ENCODE peak calls at places on chromosome 16, in ten cellular contexts. One of them, this sample, is unnamed.

GRCh38 chr16:83205896-83206295 is 579.1 kb downstream of the CDH13 start:
- DNase-seq in activated T-cell treated with anti-CD3 and anti-CD28 coated beads for 24 hours: no peak
- DNase-seq in stimulated activated CD8-positive, alpha-beta memory T cell treated with anti-CD3 and anti-CD28 coated beads, Interleukin-7, amount 100 ng/mL, for 1 hour: no peak
- DNase-seq in T-helper 2 cell: no peak
- DNase-seq in H9: no peak
- DNase-seq in SW480: no peak
- DNase-seq in upper lobe of right lung: no peak
- DNase-seq in nephron progenitor cell: no peak
- DNase-seq in psoas muscle: no peak
- DNase-seq in A549: no peak
- DNase-seq in this sample: no peak

GRCh38 chr16:23330583-23331249 is 28.6 kb downstream of the SCNN1B start:
- DNase-seq in upper lobe of right lung: no peak
- DNase-seq in T-helper 2 cell: no peak
- DNase-seq in activated T-cell treated with anti-CD3 and anti-CD28 coated beads for 24 hours: no peak
- DNase-seq in A549: peak; percentile 48
- DNase-seq in nephron progenitor cell: no peak
- DNase-seq in psoas muscle: no peak
- DNase-seq in H9: no peak
- DNase-seq in stimulated activated CD8-positive, alpha-beta memory T cell treated with anti-CD3 and anti-CD28 coated beads, Interleukin-7, amount 100 ng/mL, for 1 hour: no peak
- DNase-seq in SW480: no peak
- DNase-seq in this sample: no peak

GRCh38 chr16:87017388-87018012 is 299.7 kb downstream of the C16orf95 start:
- DNase-seq in stimulated activated CD8-positive, alpha-beta memory T cell treated with anti-CD3 and anti-CD28 coated beads, Interleukin-7, amount 100 ng/mL, for 1 hour: no peak
- DNase-seq in SW480: peak; percentile 95
- DNase-seq in nephron progenitor cell: no peak
- DNase-seq in psoas muscle: no peak
- DNase-seq in T-helper 2 cell: no peak
- DNase-seq in A549: peak; percentile 84
- DNase-seq in H9: peak; percentile 39
- DNase-seq in activated T-cell treated with anti-CD3 and anti-CD28 coated beads for 24 hours: no peak
- DNase-seq in upper lobe of right lung: no peak
- DNase-seq in this sample: peak; percentile 30

GRCh38 chr16:86243571-86244154 is 266.7 kb upstream of the FOXF1 start:
- DNase-seq in psoas muscle: no peak
- DNase-seq in SW480: no peak
- DNase-seq in activated T-cell treated with anti-CD3 and anti-CD28 coated beads for 24 hours: no peak
- DNase-seq in nephron progenitor cell: no peak
- DNase-seq in T-helper 2 cell: no peak
- DNase-seq in H9: no peak
- DNase-seq in stimulated activated CD8-positive, alpha-beta memory T cell treated with anti-CD3 and anti-CD28 coated beads, Interleukin-7, amount 100 ng/mL, for 1 hour: no peak
- DNase-seq in A549: no peak
- DNase-seq in upper lobe of right lung: no peak
- DNase-seq in this sample: no peak

GRCh38 chr16:86834451-86835035 is 256.2 kb downstream of the FOXL1 start:
- DNase-seq in nephron progenitor cell: peak; percentile 34
- DNase-seq in H9: peak; percentile 82
- DNase-seq in upper lobe of right lung: no peak
- DNase-seq in T-helper 2 cell: no peak
- DNase-seq in activated T-cell treated with anti-CD3 and anti-CD28 coated beads for 24 hours: no peak
- DNase-seq in psoas muscle: no peak
- DNase-seq in stimulated activated CD8-positive, alpha-beta memory T cell treated with anti-CD3 and anti-CD28 coated beads, Interleukin-7, amount 100 ng/mL, for 1 hour: no peak
- DNase-seq in A549: peak; percentile 19
- DNase-seq in SW480: no peak
- DNase-seq in this sample: peak; percentile 76

GRCh38 chr16:3007957-3008748 is 4.6 kb upstream of the CLDN9 start:
- DNase-seq in SW480: no peak
- DNase-seq in stimulated activated CD8-positive, alpha-beta memory T cell treated with anti-CD3 and anti-CD28 coated beads, Interleukin-7, amount 100 ng/mL, for 1 hour: no peak
- DNase-seq in activated T-cell treated with anti-CD3 and anti-CD28 coated beads for 24 hours: no peak
- DNase-seq in nephron progenitor cell: no peak
- DNase-seq in H9: peak; percentile 97
- DNase-seq in psoas muscle: no peak
- DNase-seq in T-helper 2 cell: no peak
- DNase-seq in A549: no peak
- DNase-seq in upper lobe of right lung: peak; percentile 84
- DNase-seq in this sample: peak; percentile 98

GRCh38 chr16:9033125-9033830 is 58.2 kb upstream of the HAPSTR1 start:
- DNase-seq in SW480: peak; percentile 66
- DNase-seq in upper lobe of right lung: no peak
- DNase-seq in stimulated activated CD8-positive, alpha-beta memory T cell treated with anti-CD3 and anti-CD28 coated beads, Interleukin-7, amount 100 ng/mL, for 1 hour: no peak
- DNase-seq in psoas muscle: no peak
- DNase-seq in H9: peak; percentile 68
- DNase-seq in A549: peak; percentile 83
- DNase-seq in nephron progenitor cell: peak; percentile 35
- DNase-seq in activated T-cell treated with anti-CD3 and anti-CD28 coated beads for 24 hours: no peak
- DNase-seq in T-helper 2 cell: no peak
- DNase-seq in this sample: peak; percentile 57

GRCh38 chr16:13377143-13377542 is 475.7 kb downstream of the SHISA9 start:
- DNase-seq in upper lobe of right lung: no peak
- DNase-seq in nephron progenitor cell: no peak
- DNase-seq in H9: no peak
- DNase-seq in A549: no peak
- DNase-seq in SW480: no peak
- DNase-seq in T-helper 2 cell: no peak
- DNase-seq in psoas muscle: no peak
- DNase-seq in stimulated activated CD8-positive, alpha-beta memory T cell treated with anti-CD3 and anti-CD28 coated beads, Interleukin-7, amount 100 ng/mL, for 1 hour: no peak
- DNase-seq in activated T-cell treated with anti-CD3 and anti-CD28 coated beads for 24 hours: no peak
- DNase-seq in this sample: no peak

GRCh38 chr16:67430504-67431076 is 331 bp upstream of the HSD11B2 start:
- DNase-seq in upper lobe of right lung: peak; percentile 76
- DNase-seq in A549: no peak
- DNase-seq in H9: no peak
- DNase-seq in stimulated activated CD8-positive, alpha-beta memory T cell treated with anti-CD3 and anti-CD28 coated beads, Interleukin-7, amount 100 ng/mL, for 1 hour: no peak
- DNase-seq in activated T-cell treated with anti-CD3 and anti-CD28 coated beads for 24 hours: no peak
- DNase-seq in psoas muscle: no peak
- DNase-seq in nephron progenitor cell: peak; percentile 56
- DNase-seq in T-helper 2 cell: no peak
- DNase-seq in SW480: peak; percentile 47
- DNase-seq in this sample: peak; percentile 56

GRCh38 chr16:56605475-56605874 is 2.9 kb upstream of the MT2A start:
- DNase-seq in stimulated activated CD8-positive, alpha-beta memory T cell treated with anti-CD3 and anti-CD28 coated beads, Interleukin-7, amount 100 ng/mL, for 1 hour: no peak
- DNase-seq in upper lobe of right lung: no peak
- DNase-seq in activated T-cell treated with anti-CD3 and anti-CD28 coated beads for 24 hours: no peak
- DNase-seq in psoas muscle: no peak
- DNase-seq in H9: no peak
- DNase-seq in A549: no peak
- DNase-seq in SW480: no peak
- DNase-seq in T-helper 2 cell: no peak
- DNase-seq in nephron progenitor cell: no peak
- DNase-seq in this sample: no peak

GRCh38 chr16:66682271-66682670 is 14.3 kb downstream of the CMTM4 start:
- DNase-seq in SW480: no peak
- DNase-seq in stimulated activated CD8-positive, alpha-beta memory T cell treated with anti-CD3 and anti-CD28 coated beads, Interleukin-7, amount 100 ng/mL, for 1 hour: no peak
- DNase-seq in upper lobe of right lung: no peak
- DNase-seq in H9: no peak
- DNase-seq in T-helper 2 cell: no peak
- DNase-seq in A549: no peak
- DNase-seq in activated T-cell treated with anti-CD3 and anti-CD28 coated beads for 24 hours: no peak
- DNase-seq in nephron progenitor cell: no peak
- DNase-seq in psoas muscle: no peak
- DNase-seq in this sample: no peak

GRCh38 chr16:73771676-73772075 is 524.9 kb upstream of the PSMD7 start:
- DNase-seq in activated T-cell treated with anti-CD3 and anti-CD28 coated beads for 24 hours: no peak
- DNase-seq in stimulated activated CD8-positive, alpha-beta memory T cell treated with anti-CD3 and anti-CD28 coated beads, Interleukin-7, amount 100 ng/mL, for 1 hour: no peak
- DNase-seq in psoas muscle: no peak
- DNase-seq in A549: no peak
- DNase-seq in H9: no peak
- DNase-seq in T-helper 2 cell: no peak
- DNase-seq in upper lobe of right lung: no peak
- DNase-seq in SW480: peak; percentile 59
- DNase-seq in nephron progenitor cell: no peak
- DNase-seq in this sample: no peak

GRCh38 chr16:4477966-4478365 is 1.8 kb downstream of the HMOX2 start:
- DNase-seq in psoas muscle: no peak
- DNase-seq in T-helper 2 cell: no peak
- DNase-seq in SW480: peak; percentile 43
- DNase-seq in A549: no peak
- DNase-seq in nephron progenitor cell: no peak
- DNase-seq in H9: no peak
- DNase-seq in stimulated activated CD8-positive, alpha-beta memory T cell treated with anti-CD3 and anti-CD28 coated beads, Interleukin-7, amount 100 ng/mL, for 1 hour: no peak
- DNase-seq in activated T-cell treated with anti-CD3 and anti-CD28 coated beads for 24 hours: no peak
- DNase-seq in upper lobe of right lung: no peak
- DNase-seq in this sample: peak; percentile 46

GRCh38 chr16:70253291-70254094 is 1.8 kb upstream of the EXOSC6 start:
- DNase-seq in A549: peak; percentile 61
- DNase-seq in activated T-cell treated with anti-CD3 and anti-CD28 coated beads for 24 hours: no peak
- DNase-seq in stimulated activated CD8-positive, alpha-beta memory T cell treated with anti-CD3 and anti-CD28 coated beads, Interleukin-7, amount 100 ng/mL, for 1 hour: no peak
- DNase-seq in SW480: no peak
- DNase-seq in nephron progenitor cell: peak; percentile 67
- DNase-seq in upper lobe of right lung: no peak
- DNase-seq in H9: peak; percentile 71
- DNase-seq in T-helper 2 cell: peak; percentile 19
- DNase-seq in psoas muscle: no peak
- DNase-seq in this sample: peak; percentile 51

GRCh38 chr16:24131294-24131693 is 124.8 kb upstream of the CACNG3 start:
- DNase-seq in activated T-cell treated with anti-CD3 and anti-CD28 coated beads for 24 hours: no peak
- DNase-seq in SW480: no peak
- DNase-seq in H9: no peak
- DNase-seq in A549: no peak
- DNase-seq in T-helper 2 cell: no peak
- DNase-seq in psoas muscle: no peak
- DNase-seq in upper lobe of right lung: no peak
- DNase-seq in nephron progenitor cell: no peak
- DNase-seq in stimulated activated CD8-positive, alpha-beta memory T cell treated with anti-CD3 and anti-CD28 coated beads, Interleukin-7, amount 100 ng/mL, for 1 hour: no peak
- DNase-seq in this sample: no peak

GRCh38 chr16:70694517-70695218 is 8.8 kb upstream of the MTSS2 start:
- DNase-seq in SW480: no peak
- DNase-seq in H9: no peak
- DNase-seq in nephron progenitor cell: no peak
- DNase-seq in upper lobe of right lung: no peak
- DNase-seq in stimulated activated CD8-positive, alpha-beta memory T cell treated with anti-CD3 and anti-CD28 coated beads, Interleukin-7, amount 100 ng/mL, for 1 hour: no peak
- DNase-seq in A549: no peak
- DNase-seq in T-helper 2 cell: no peak
- DNase-seq in activated T-cell treated with anti-CD3 and anti-CD28 coated beads for 24 hours: no peak
- DNase-seq in psoas muscle: no peak
- DNase-seq in this sample: no peak

GRCh38 chr16:2532494-2533141 is 1.4 kb upstream of the CEMP1 start:
- DNase-seq in stimulated activated CD8-positive, alpha-beta memory T cell treated with anti-CD3 and anti-CD28 coated beads, Interleukin-7, amount 100 ng/mL, for 1 hour: no peak
- DNase-seq in H9: peak; percentile 88
- DNase-seq in psoas muscle: peak; percentile 62
- DNase-seq in upper lobe of right lung: peak; percentile 93
- DNase-seq in T-helper 2 cell: peak; percentile 32
- DNase-seq in nephron progenitor cell: no peak
- DNase-seq in activated T-cell treated with anti-CD3 and anti-CD28 coated beads for 24 hours: peak; percentile 47
- DNase-seq in A549: no peak
- DNase-seq in SW480: peak; percentile 65
- DNase-seq in this sample: peak; percentile 60

GRCh38 chr16:24010440-24011089 is 174.8 kb downstream of the PRKCB start:
- DNase-seq in psoas muscle: peak; percentile 41
- DNase-seq in stimulated activated CD8-positive, alpha-beta memory T cell treated with anti-CD3 and anti-CD28 coated beads, Interleukin-7, amount 100 ng/mL, for 1 hour: peak; percentile 62
- DNase-seq in upper lobe of right lung: peak; percentile 79
- DNase-seq in T-helper 2 cell: peak; percentile 68
- DNase-seq in A549: peak; percentile 81
- DNase-seq in H9: peak; percentile 72
- DNase-seq in nephron progenitor cell: peak; percentile 78
- DNase-seq in SW480: peak; percentile 68
- DNase-seq in activated T-cell treated with anti-CD3 and anti-CD28 coated beads for 24 hours: peak; percentile 73
- DNase-seq in this sample: peak; percentile 73

This sample was measured in ELF-1.